ENCODE peak calls at places on chromosomes 7 and 10, in seven cellular contexts. H is ovary, G is stomach, M is HepG2, Z is GM12878, O is A549, P is K562. R is an unnamed sample.
A peak's percentile ranks its signal among the peaks of the same experiment; 100 is the strongest.

GRCh38 chr10:79052311-79053080 is 16.3 kb upstream of the ZMIZ1 start:
- DNase-seq in G (peak; percentile 47), M (peak; percentile 52), H (peak; percentile 20), P (peak; percentile 62), O (peak; percentile 36), Z (no peak), R (peak; percentile 49)

GRCh38 chr10:13613519-13613918 is 26.8 kb downstream of the PRPF18 start:
- DNase-seq in O (peak; percentile 30), Z (no peak), P (no peak), H (no peak), G (no peak), M (no peak), R (no peak)

GRCh38 chr10:3636356-3637181 is 148.4 kb downstream of the KLF6 start:
- DNase-seq in M (no peak), Z (no peak), P (no peak), O (no peak), H (no peak), G (no peak), R (no peak)

GRCh38 chr10:132463333-132464255 is 66.6 kb downstream of the PWWP2B start:
- DNase-seq in H (no peak), O (no peak), M (no peak), P (no peak), G (no peak), Z (no peak), R (no peak)

GRCh38 chr10:89206402-89207180 is 526 bp downstream of the CH25H start:
- DNase-seq in Z (no peak), H (peak; percentile 66), P (no peak), G (peak; percentile 26), M (no peak), O (peak; percentile 1), R (peak; percentile 74)

GRCh38 chr7:120229094-120229493 is 43.9 kb upstream of the KCND2 start:
- DNase-seq in G (no peak), H (no peak), O (no peak), P (no peak), M (no peak), Z (no peak), R (no peak)

GRCh38 chr7:30281263-30281662 is 3.1 kb upstream of the ZNRF2 start:
- DNase-seq in M (peak; percentile 26), O (no peak), H (no peak), Z (no peak), G (no peak), P (no peak), R (no peak)

GRCh38 chr10:31368724-31369123 is 49.7 kb downstream of the ZEB1 start:
- DNase-seq in H (no peak), G (no peak), O (no peak), P (no peak), Z (no peak), M (no peak), R (no peak)

GRCh38 chr7:91836065-91836368 is 44.5 kb downstream of the MTERF1 start:
- DNase-seq in O (no peak), Z (no peak), H (no peak), G (no peak), P (no peak), M (no peak), R (no peak)

GRCh38 chr10:28331821-28332220 is 29.0 kb upstream of the MPP7 start:
- DNase-seq in H (no peak), M (no peak), G (no peak), O (no peak), P (no peak), Z (no peak), R (no peak)

GRCh38 chr7:114835861-114836260 is 86.0 kb upstream of the MDFIC start:
- DNase-seq in H (no peak), P (no peak), O (no peak), G (no peak), M (no peak), Z (no peak), R (no peak)

GRCh38 chr10:120503695-120504094 is 46.7 kb downstream of the PLPP4 start:
- DNase-seq in G (no peak), O (no peak), P (no peak), Z (no peak), H (no peak), M (no peak), R (no peak)

GRCh38 chr10:5659702-5660528 is 6.5 kb downstream of the ASB13 start:
- DNase-seq in G (peak; percentile 59), H (no peak), P (peak; percentile 42), M (peak; percentile 96), Z (no peak), O (peak; percentile 55), R (no peak)

GRCh38 chr10:29370612-29371092 is 81.8 kb downstream of the LYZL1 start:
- DNase-seq in M (no peak), G (no peak), H (no peak), Z (no peak), O (no peak), P (no peak), R (no peak)

GRCh38 chr7:124162667-124163066 is 129.8 kb upstream of the TMEM229A start:
- DNase-seq in H (no peak), O (no peak), G (no peak), M (no peak), Z (no peak), P (no peak), R (no peak)

GRCh38 chr10:34145751-34146150 is 669.3 kb downstream of the PARD3 start:
- DNase-seq in M (no peak), H (no peak), Z (no peak), O (no peak), P (no peak), G (no peak), R (no peak)

GRCh38 chr10:31782701-31783100 is 145.9 kb downstream of the ARHGAP12 start:
- DNase-seq in G (no peak), M (no peak), P (no peak), H (no peak), O (no peak), Z (no peak), R (no peak)

DNA sequence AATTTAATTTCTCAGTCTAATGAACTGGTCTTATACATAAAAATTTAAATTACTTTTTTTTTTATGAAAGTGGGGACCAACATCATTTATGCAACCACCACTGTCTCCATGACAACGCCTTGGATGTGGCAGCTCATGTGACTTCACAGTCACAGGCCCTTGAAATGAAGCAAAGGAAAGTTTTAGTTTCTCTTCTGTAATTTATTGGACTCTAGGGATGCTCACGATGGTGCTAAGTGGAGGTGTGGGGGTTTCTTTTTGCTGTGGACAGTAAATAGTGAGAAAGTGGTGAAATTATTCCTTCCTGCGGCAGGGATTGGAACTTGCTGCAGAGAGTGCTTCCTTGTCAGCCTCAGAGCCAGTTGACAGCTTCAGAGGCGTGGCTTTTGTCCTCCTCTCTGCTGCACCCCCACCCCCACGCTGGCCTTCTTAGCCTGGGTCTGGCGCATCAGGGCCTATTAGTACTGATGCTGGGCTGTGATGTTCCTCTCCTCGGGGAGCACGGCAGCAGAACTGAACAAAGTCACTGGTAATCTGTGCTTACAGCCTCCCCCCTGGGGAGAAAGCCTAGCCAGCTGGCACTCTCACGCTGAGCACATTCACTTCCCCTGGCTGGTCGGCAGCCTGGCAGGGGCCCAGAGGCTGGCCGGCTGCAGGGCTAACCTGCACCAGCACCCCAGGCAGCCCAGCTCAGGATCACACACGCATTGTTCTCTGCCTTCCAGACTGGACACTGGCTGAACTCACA is 517.5 kb upstream of the GALNT17 start:
- DNase-seq in H (peak; percentile 86), O (no peak), Z (no peak), G (peak; percentile 87), M (no peak), P (no peak), R (peak; percentile 87)
- TF ChIP-seq EP300 in H (no peak), O (no peak), Z (no peak), G (peak; percentile 20), M (no peak), P (no peak), R (no peak)

DNA sequence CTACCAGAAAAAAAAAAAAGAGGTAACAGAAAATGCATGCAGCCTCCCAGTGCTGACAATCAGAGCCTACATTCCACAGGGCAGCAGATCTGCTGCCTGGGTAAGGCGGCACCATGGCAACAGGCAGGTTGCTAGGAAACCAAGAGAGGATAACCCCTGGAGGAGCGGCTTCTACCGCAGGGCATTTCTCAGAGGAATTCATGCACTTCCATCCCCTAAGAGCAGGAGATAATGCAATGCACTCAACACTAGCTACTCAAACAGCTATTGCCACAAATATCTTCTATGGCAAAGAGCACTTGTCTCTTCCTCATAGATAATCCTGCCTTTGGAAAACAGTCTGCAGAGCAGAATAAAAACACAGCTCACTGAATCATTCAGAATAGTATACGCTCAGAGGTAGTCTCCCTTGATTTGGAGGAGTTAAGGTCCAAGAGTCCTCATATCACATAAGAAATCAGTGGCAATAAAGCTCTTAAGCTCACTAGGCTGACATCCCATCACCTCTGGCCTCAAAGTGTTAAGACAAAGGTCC is 10.8 kb downstream of the PSAP start:
- DNase-seq in M (no peak), Z (no peak), H (peak; percentile 84), G (peak; percentile 80), P (peak; percentile 48), O (peak; percentile 88), R (peak; percentile 83)
- TF ChIP-seq EP300 in M (no peak), Z (no peak), H (no peak), G (no peak), P (no peak), O (no peak), R (no peak)

GRCh38 chr10:24251547-24251946 is 42.6 kb downstream of the KIAA1217 start:
- DNase-seq in H (no peak), P (no peak), Z (no peak), G (no peak), M (no peak), O (no peak), R (no peak)
- TF ChIP-seq EP300 in H (no peak), P (no peak), Z (no peak), G (no peak), M (no peak), O (no peak), R (no peak)

GRCh38 chr7:134458341-134458805 is 527 bp downstream of the AKR1B1 start:
- DNase-seq in M (peak; percentile 49), Z (peak; percentile 9), G (peak; percentile 47), P (no peak), H (peak; percentile 71), O (peak; percentile 74), R (peak; percentile 74)
- TF ChIP-seq EP300 in M (no peak), Z (no peak), G (no peak), P (no peak), H (no peak), O (no peak), R (no peak)

DNA sequence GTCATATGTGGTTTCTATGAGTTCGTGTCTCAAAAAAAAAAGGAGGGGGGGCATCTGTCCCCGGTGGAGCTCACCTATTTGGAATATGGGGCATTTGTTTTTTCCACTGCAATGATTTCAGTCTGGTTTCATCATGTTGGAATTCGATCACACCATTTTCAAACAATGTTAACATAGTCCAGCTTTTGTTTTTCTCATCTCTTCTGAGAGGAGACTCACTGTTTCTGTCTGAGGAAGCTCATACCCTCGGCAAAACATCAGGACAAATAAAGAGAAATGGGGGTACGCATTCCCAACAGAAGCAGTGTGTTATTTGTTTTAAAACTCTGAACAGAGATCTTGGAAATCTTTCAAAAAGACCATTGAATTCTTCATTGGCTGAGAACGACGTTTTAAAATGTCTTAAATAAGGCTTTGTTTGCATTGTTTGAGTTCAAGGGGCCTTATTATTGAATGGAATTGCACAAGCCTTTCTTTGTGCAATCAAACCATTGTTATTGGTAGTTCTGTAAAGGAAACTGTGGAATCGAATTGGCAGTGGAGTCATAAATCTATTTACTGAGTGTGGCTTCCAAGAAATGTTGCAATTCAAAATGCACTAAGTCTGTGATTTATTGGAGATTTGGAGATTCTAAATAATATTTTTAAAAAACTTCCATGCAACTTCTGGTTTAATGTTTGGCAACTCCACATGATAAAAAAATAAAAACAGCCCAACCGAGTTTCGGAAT is 173.1 kb downstream of the RTKN2 start:
- DNase-seq in P (no peak), H (no peak), O (peak; percentile 66), Z (no peak), G (no peak), M (peak; percentile 94), R (no peak)
- TF ChIP-seq EP300 in P (no peak), H (no peak), O (peak; percentile 73), Z (no peak), G (no peak), M (peak; percentile 49), R (no peak)

R was measured in sigmoid colon.